ENCODE peak calls at places on chromosomes 5 and 9, in five cellular contexts. P is GM23338, X is A549, M is HepG2, B is K562. G is an unnamed sample.

GRCh38 chr5:157222506-157223230 is 42.0 kb downstream of the ITK start:
- DNase-seq in P (no peak), M (no peak), X (no peak), B (no peak), G (no peak)

GRCh38 chr9:36878986-36879982 is 154.8 kb downstream of the PAX5 start:
- DNase-seq in M (no peak), B (peak; percentile 6), P (no peak), X (no peak), G (no peak)

GRCh38 chr5:116013931-116014330 is 18.3 kb upstream of the ARL14EPL start:
- DNase-seq in P (no peak), B (no peak), X (no peak), M (no peak), G (no peak)

GRCh38 chr5:93899026-93899600 is 157.7 kb upstream of the POU5F2 start:
- DNase-seq in X (peak; percentile 8), M (no peak), P (peak; percentile 55), B (peak; percentile 6), G (no peak)

GRCh38 chr9:125995006-125995405 is 247.8 kb downstream of the PBX3 start:
- DNase-seq in X (no peak), B (no peak), P (no peak), M (no peak), G (no peak)

GRCh38 chr5:79983618-79984017 is 7.4 kb downstream of the MTX3 start:
- DNase-seq in M (no peak), B (no peak), P (no peak), X (no peak), G (no peak)

GRCh38 chr5:83741571-83741970 is 20.9 kb upstream of the HAPLN1 start:
- DNase-seq in P (no peak), B (no peak), X (no peak), M (no peak), G (no peak)

GRCh38 chr5:159531554-159532105 is 201.3 kb upstream of the IL12B start:
- DNase-seq in B (no peak), M (no peak), X (no peak), P (no peak), G (no peak)

GRCh38 chr5:113017891-113018635 is 41.5 kb downstream of the DCP2 start:
- DNase-seq in X (no peak), B (no peak), P (no peak), M (no peak), G (no peak)

GRCh38 chr9:19298601-19299000 is 68.1 kb downstream of the DENND4C start:
- DNase-seq in X (no peak), M (no peak), B (no peak), P (no peak), G (no peak)

GRCh38 chr5:86155763-86156162 is 462.0 kb upstream of the COX7C start:
- DNase-seq in X (no peak), M (no peak), B (no peak), P (no peak), G (no peak)

GRCh38 chr5:91643796-91644195 is 260.7 kb upstream of the ARRDC3 start:
- DNase-seq in B (no peak), X (no peak), M (no peak), P (no peak), G (no peak)

GRCh38 chr9:134970198-134970597 is 52.5 kb upstream of the FCN1 start:
- DNase-seq in M (no peak), B (no peak), P (no peak), X (no peak), G (no peak)

GRCh38 chr9:71036501-71036900 is 84.9 kb downstream of the TRPM3 start:
- DNase-seq in P (no peak), B (no peak), X (no peak), M (peak; percentile 6), G (no peak)

GRCh38 chr9:89595646-89596045 is 9.2 kb upstream of the GADD45G start:
- DNase-seq in M (no peak), P (no peak), B (no peak), X (no peak), G (no peak)

GRCh38 chr9:91741529-91741928 is 208.5 kb downstream of the ROR2 start:
- DNase-seq in X (no peak), P (no peak), B (no peak), M (no peak), G (no peak)

GRCh38 chr5:105956456-105957177 is 1714.1 kb downstream of the EFNA5 start:
- DNase-seq in P (no peak), X (peak; percentile 37), B (no peak), M (no peak), G (no peak)

GRCh38 chr5:72160299-72160698 is 53.0 kb downstream of the MAP1B start:
- DNase-seq in M (no peak), X (no peak), P (no peak), B (no peak), G (no peak)

GRCh38 chr9:74025402-74025894 is 471.7 kb upstream of the RORB start:
- DNase-seq in M (peak; percentile 96), B (no peak), X (peak; percentile 32), P (no peak), G (no peak)

GRCh38 chr9:93569775-93570174 is 6.6 kb upstream of the PHF2 start:
- DNase-seq in P (no peak), M (no peak), B (no peak), X (no peak), G (no peak)

GRCh38 chr9:131394464-131395026 is 659 bp downstream of the PRRC2B start:
- DNase-seq in X (no peak), P (peak; percentile 63), B (peak; percentile 64), M (no peak), G (no peak)

GRCh38 chr5:1480217-1480616 is 35.0 kb upstream of the SLC6A3 start:
- DNase-seq in P (peak; percentile 48), M (no peak), X (peak; percentile 63), B (peak; percentile 11), G (no peak)

GRCh38 chr5:37110128-37110527 is 139.0 kb downstream of the CPLANE1 start:
- DNase-seq in X (no peak), M (no peak), B (no peak), P (no peak), G (no peak)

GRCh38 chr5:1930880-1931589 is 48.3 kb upstream of the IRX4 start:
- DNase-seq in M (no peak), B (no peak), P (peak; percentile 66), X (no peak), G (no peak)

GRCh38 chr9:125564641-125565040 is 142.4 kb downstream of the MAPKAP1 start:
- DNase-seq in P (no peak), X (no peak), M (no peak), B (no peak), G (no peak)

GRCh38 chr5:176866913-176867312 is 32.2 kb downstream of the HK3 start:
- DNase-seq in X (no peak), M (no peak), P (peak; percentile 64), B (peak; percentile 49), G (no peak)

GRCh38 chr9:76905984-76906861 is at the start of gene PRUNE2:
- DNase-seq in B (peak; percentile 8), P (peak; percentile 96), X (peak; percentile 39), M (no peak), G (no peak)

GRCh38 chr5:56211298-56211865 is 21.7 kb downstream of the ANKRD55 start:
- DNase-seq in B (no peak), X (peak; percentile 88), P (no peak), M (peak; percentile 99), G (no peak)
- TF ChIP-seq JUNB in B (no peak), X (peak; percentile 76), P (no peak), M (peak; percentile 100), G (no peak)

DNA sequence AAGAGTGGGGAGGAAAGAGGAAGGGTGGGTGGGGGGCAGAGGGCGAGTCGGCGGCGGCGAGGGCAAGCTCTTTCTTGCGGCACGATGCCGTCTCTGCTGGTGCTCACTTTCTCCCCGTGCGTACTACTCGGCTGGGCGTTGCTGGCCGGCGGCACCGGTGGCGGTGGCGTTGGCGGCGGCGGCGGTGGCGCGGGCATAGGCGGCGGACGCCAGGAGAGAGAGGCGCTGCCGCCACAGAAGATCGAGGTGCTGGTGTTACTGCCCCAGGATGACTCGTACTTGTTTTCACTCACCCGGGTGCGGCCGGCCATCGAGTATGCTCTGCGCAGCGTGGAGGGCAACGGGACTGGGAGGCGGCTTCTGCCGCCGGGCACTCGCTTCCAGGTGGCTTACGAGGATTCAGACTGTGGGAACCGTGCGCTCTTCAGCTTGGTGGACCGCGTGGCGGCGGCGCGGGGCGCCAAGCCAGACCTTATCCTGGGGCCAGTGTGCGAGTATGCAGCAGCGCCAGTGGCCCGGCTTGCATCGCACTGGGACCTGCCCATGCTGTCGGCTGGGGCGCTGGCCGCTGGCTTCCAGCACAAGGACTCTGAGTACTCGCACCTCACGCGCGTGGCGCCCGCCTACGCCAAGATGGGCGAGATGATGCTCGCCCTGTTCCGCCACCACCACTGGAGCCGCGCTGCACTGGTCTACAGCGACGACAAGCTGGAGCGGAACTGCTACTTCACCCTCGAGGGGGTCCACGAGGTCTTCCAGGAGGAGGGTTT is 757 bp downstream of the NPR3 start:
- DNase-seq in P (peak; percentile 52), X (peak; percentile 52), B (no peak), M (no peak), G (no peak)
- TF ChIP-seq JUNB in P (no peak), X (no peak), B (no peak), M (no peak), G (no peak)

DNA sequence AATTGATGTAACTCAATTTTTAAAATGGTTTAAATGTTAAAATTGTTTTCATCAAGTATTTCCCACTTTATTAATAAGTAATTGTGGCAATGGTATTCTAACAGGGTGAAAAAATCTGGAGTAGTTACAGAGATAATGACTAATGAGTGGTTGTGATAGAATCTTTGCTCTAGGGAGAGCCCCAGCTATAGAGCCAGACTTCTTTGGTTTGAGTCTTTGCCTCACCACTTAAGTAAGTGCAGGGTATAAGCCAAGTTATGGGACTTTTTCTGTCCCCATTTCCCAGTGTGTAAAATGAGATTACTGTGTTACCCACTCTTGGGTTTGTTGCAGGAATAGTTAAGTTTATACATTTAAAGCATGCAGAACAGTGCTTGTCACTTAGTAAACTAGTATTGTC is 158.1 kb downstream of the FER start:
- DNase-seq in X (no peak), B (no peak), P (no peak), M (no peak), G (no peak)
- TF ChIP-seq JUNB in X (no peak), B (no peak), P (no peak), M (no peak), G (no peak)

GRCh38 chr9:106862946-106863740 is at the start of gene ZNF462:
- DNase-seq in B (no peak), M (no peak), P (peak; percentile 81), X (peak; percentile 63), G (no peak)

GRCh38 chr9:106862115-106862945 is 636 bp upstream of the ZNF462 start:
- DNase-seq in M (no peak), P (peak; percentile 68), B (no peak), X (peak; percentile 43), G (no peak)

GRCh38 chr9:106859957-106860715 is 2.8 kb upstream of the ZNF462 start:
- DNase-seq in X (peak; percentile 48), M (no peak), P (peak; percentile 90), B (no peak), G (no peak)

GRCh38 chr9:106860731-106861584 is 2.0 kb upstream of the ZNF462 start:
- DNase-seq in P (peak; percentile 83), X (peak; percentile 14), B (no peak), M (no peak), G (no peak)

DNA sequence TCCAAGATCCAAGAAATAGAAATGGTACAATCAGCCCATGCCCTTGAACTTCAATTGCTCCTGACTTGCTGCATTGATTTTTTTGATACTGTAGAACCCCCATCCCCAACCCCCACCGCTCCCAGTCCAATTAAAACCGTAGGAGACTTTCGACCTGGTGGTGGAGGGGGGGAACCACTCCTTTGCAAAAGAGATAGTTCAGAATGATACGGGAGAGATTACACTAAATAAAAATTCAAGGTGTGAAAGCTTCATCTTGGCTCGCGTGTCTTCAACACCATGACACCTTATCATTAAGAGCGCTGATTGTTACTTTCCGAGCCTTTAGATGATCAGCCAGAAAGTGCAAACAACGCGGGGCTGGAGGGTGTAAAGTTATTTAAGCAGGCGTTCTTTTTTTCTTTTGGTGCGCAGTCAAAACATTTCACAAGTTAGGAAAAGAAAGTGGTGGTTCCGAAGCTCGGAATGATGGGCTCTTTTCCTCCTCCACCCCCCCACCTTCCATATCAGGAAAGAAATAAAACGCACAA is 1.3 kb upstream of the ZNF462 start:
- DNase-seq in B (no peak), M (no peak), P (no peak), X (no peak), G (no peak)
- TF ChIP-seq JUNB in B (no peak), M (no peak), P (no peak), X (no peak), G (no peak)

G was measured in GM12878.